ENCODE peak calls at places on chromosomes 3 and 15, in eight cellular contexts. One of them, this sample, is unnamed.

GRCh38 chr3:3778216-3778615 is 21.0 kb upstream of the LRRN1 start:
- DNase-seq in DMS53: no peak
- DNase-seq in DMS153: no peak
- DNase-seq in fibroblast of the conjunctiva: no peak
- DNase-seq in NAMALWA: no peak
- DNase-seq in GM12891: no peak
- DNase-seq in activated naive CD4-positive, alpha-beta T cell: no peak
- DNase-seq in thoracic aorta: no peak
- DNase-seq in this sample: no peak

GRCh38 chr3:182294696-182295095 is 498.6 kb upstream of the ATP11B start:
- DNase-seq in DMS153: no peak
- DNase-seq in NAMALWA: no peak
- DNase-seq in GM12891: no peak
- DNase-seq in DMS53: no peak
- DNase-seq in fibroblast of the conjunctiva: no peak
- DNase-seq in activated naive CD4-positive, alpha-beta T cell: no peak
- DNase-seq in thoracic aorta: no peak
- DNase-seq in this sample: no peak

GRCh38 chr3:160931474-160931873 is 173.7 kb downstream of the B3GALNT1 start:
- DNase-seq in DMS53: no peak
- DNase-seq in thoracic aorta: no peak
- DNase-seq in fibroblast of the conjunctiva: peak; percentile 55
- DNase-seq in DMS153: no peak
- DNase-seq in GM12891: no peak
- DNase-seq in activated naive CD4-positive, alpha-beta T cell: no peak
- DNase-seq in NAMALWA: no peak
- DNase-seq in this sample: no peak

GRCh38 chr3:186589115-186589514 is 18.6 kb downstream of the DNAJB11 start:
- DNase-seq in GM12891: no peak
- DNase-seq in DMS53: peak; percentile 59
- DNase-seq in NAMALWA: peak; percentile 49
- DNase-seq in thoracic aorta: no peak
- DNase-seq in activated naive CD4-positive, alpha-beta T cell: no peak
- DNase-seq in fibroblast of the conjunctiva: no peak
- DNase-seq in DMS153: no peak
- DNase-seq in this sample: no peak

GRCh38 chr3:16132926-16133325 is 41.6 kb upstream of the GALNT15 start:
- DNase-seq in DMS153: no peak
- DNase-seq in NAMALWA: no peak
- DNase-seq in fibroblast of the conjunctiva: peak; percentile 79
- DNase-seq in thoracic aorta: no peak
- DNase-seq in activated naive CD4-positive, alpha-beta T cell: no peak
- DNase-seq in DMS53: no peak
- DNase-seq in GM12891: no peak
- DNase-seq in this sample: peak; percentile 91

GRCh38 chr3:185469542-185469941 is 29.3 kb downstream of the TMEM41A start:
- DNase-seq in GM12891: no peak
- DNase-seq in thoracic aorta: no peak
- DNase-seq in DMS153: no peak
- DNase-seq in activated naive CD4-positive, alpha-beta T cell: no peak
- DNase-seq in fibroblast of the conjunctiva: no peak
- DNase-seq in DMS53: no peak
- DNase-seq in NAMALWA: no peak
- DNase-seq in this sample: no peak

GRCh38 chr3:133388696-133389095 is 11.2 kb upstream of the BFSP2 start:
- DNase-seq in activated naive CD4-positive, alpha-beta T cell: no peak
- DNase-seq in DMS53: no peak
- DNase-seq in DMS153: no peak
- DNase-seq in fibroblast of the conjunctiva: no peak
- DNase-seq in thoracic aorta: no peak
- DNase-seq in GM12891: no peak
- DNase-seq in NAMALWA: no peak
- DNase-seq in this sample: no peak

GRCh38 chr3:174023445-174023844 is 625.9 kb downstream of the NLGN1 start:
- DNase-seq in activated naive CD4-positive, alpha-beta T cell: no peak
- DNase-seq in DMS153: peak; percentile 5
- DNase-seq in fibroblast of the conjunctiva: no peak
- DNase-seq in NAMALWA: no peak
- DNase-seq in GM12891: no peak
- DNase-seq in DMS53: no peak
- DNase-seq in thoracic aorta: no peak
- DNase-seq in this sample: peak; percentile 6

GRCh38 chr3:49131040-49131439 is 1.8 kb downstream of the LAMB2 start:
- DNase-seq in fibroblast of the conjunctiva: no peak
- DNase-seq in activated naive CD4-positive, alpha-beta T cell: no peak
- DNase-seq in thoracic aorta: no peak
- DNase-seq in NAMALWA: no peak
- DNase-seq in GM12891: no peak
- DNase-seq in DMS53: no peak
- DNase-seq in DMS153: no peak
- DNase-seq in this sample: no peak

GRCh38 chr15:74132681-74133070 is 2.3 kb downstream of the ISLR2 start:
- DNase-seq in GM12891: no peak
- DNase-seq in NAMALWA: no peak
- DNase-seq in fibroblast of the conjunctiva: no peak
- DNase-seq in DMS53: peak; percentile 46
- DNase-seq in DMS153: no peak
- DNase-seq in thoracic aorta: no peak
- DNase-seq in activated naive CD4-positive, alpha-beta T cell: no peak
- DNase-seq in this sample: no peak

GRCh38 chr3:162610261-162610660 is 1113.7 kb downstream of the OTOL1 start:
- DNase-seq in activated naive CD4-positive, alpha-beta T cell: no peak
- DNase-seq in thoracic aorta: no peak
- DNase-seq in DMS53: no peak
- DNase-seq in NAMALWA: no peak
- DNase-seq in GM12891: no peak
- DNase-seq in fibroblast of the conjunctiva: no peak
- DNase-seq in DMS153: no peak
- DNase-seq in this sample: no peak

GRCh38 chr3:156207802-156208685 is 87.7 kb downstream of the KCNAB1 start:
- DNase-seq in thoracic aorta: no peak
- DNase-seq in DMS53: no peak
- DNase-seq in NAMALWA: no peak
- DNase-seq in DMS153: no peak
- DNase-seq in activated naive CD4-positive, alpha-beta T cell: no peak
- DNase-seq in fibroblast of the conjunctiva: no peak
- DNase-seq in GM12891: no peak
- DNase-seq in this sample: peak; percentile 82

GRCh38 chr3:40043444-40043755 is 234.0 kb downstream of the MYRIP start:
- DNase-seq in DMS53: no peak
- DNase-seq in NAMALWA: no peak
- DNase-seq in thoracic aorta: no peak
- DNase-seq in DMS153: no peak
- DNase-seq in activated naive CD4-positive, alpha-beta T cell: no peak
- DNase-seq in fibroblast of the conjunctiva: peak; percentile 76
- DNase-seq in GM12891: no peak
- DNase-seq in this sample: no peak

GRCh38 chr3:160379628-160380214 is 19.3 kb downstream of the IFT80 start:
- DNase-seq in fibroblast of the conjunctiva: no peak
- DNase-seq in thoracic aorta: no peak
- DNase-seq in GM12891: no peak
- DNase-seq in NAMALWA: no peak
- DNase-seq in DMS153: no peak
- DNase-seq in activated naive CD4-positive, alpha-beta T cell: no peak
- DNase-seq in DMS53: no peak
- DNase-seq in this sample: no peak

GRCh38 chr3:9779721-9780450 is 10.1 kb upstream of the CAMK1 start:
- DNase-seq in GM12891: no peak
- DNase-seq in thoracic aorta: no peak
- DNase-seq in activated naive CD4-positive, alpha-beta T cell: no peak
- DNase-seq in DMS53: no peak
- DNase-seq in fibroblast of the conjunctiva: no peak
- DNase-seq in DMS153: no peak
- DNase-seq in NAMALWA: peak; percentile 54
- DNase-seq in this sample: no peak

GRCh38 chr3:106025151-106025722 is 156.4 kb upstream of the CBLB start:
- DNase-seq in DMS53: peak; percentile 54
- DNase-seq in GM12891: no peak
- DNase-seq in DMS153: peak; percentile 86
- DNase-seq in NAMALWA: no peak
- DNase-seq in fibroblast of the conjunctiva: no peak
- DNase-seq in thoracic aorta: no peak
- DNase-seq in activated naive CD4-positive, alpha-beta T cell: no peak
- DNase-seq in this sample: no peak

GRCh38 chr3:8931342-8931741 is 31.9 kb downstream of the RAD18 start:
- DNase-seq in GM12891: no peak
- DNase-seq in fibroblast of the conjunctiva: no peak
- DNase-seq in NAMALWA: peak; percentile 5
- DNase-seq in DMS53: no peak
- DNase-seq in activated naive CD4-positive, alpha-beta T cell: no peak
- DNase-seq in DMS153: no peak
- DNase-seq in thoracic aorta: no peak
- DNase-seq in this sample: no peak

GRCh38 chr15:49693491-49693890 is 72.6 kb downstream of the DTWD1 start:
- DNase-seq in DMS153: no peak
- DNase-seq in NAMALWA: no peak
- DNase-seq in DMS53: no peak
- DNase-seq in thoracic aorta: no peak
- DNase-seq in fibroblast of the conjunctiva: no peak
- DNase-seq in activated naive CD4-positive, alpha-beta T cell: no peak
- DNase-seq in GM12891: no peak
- DNase-seq in this sample: no peak

GRCh38 chr3:183895296-183895695 is 10.6 kb upstream of the PARL start:
- DNase-seq in DMS153: peak; percentile 14
- DNase-seq in activated naive CD4-positive, alpha-beta T cell: no peak
- DNase-seq in thoracic aorta: no peak
- DNase-seq in NAMALWA: peak; percentile 80
- DNase-seq in DMS53: peak; percentile 74
- DNase-seq in fibroblast of the conjunctiva: peak; percentile 45
- DNase-seq in GM12891: peak; percentile 70
- DNase-seq in this sample: peak; percentile 29

GRCh38 chr3:38755130-38755529 is 60.9 kb downstream of the SCN10A start:
- DNase-seq in NAMALWA: no peak
- DNase-seq in fibroblast of the conjunctiva: no peak
- DNase-seq in DMS153: no peak
- DNase-seq in DMS53: no peak
- DNase-seq in GM12891: no peak
- DNase-seq in activated naive CD4-positive, alpha-beta T cell: no peak
- DNase-seq in thoracic aorta: no peak
- DNase-seq in this sample: no peak

GRCh38 chr15:52462806-52463360 is 65.8 kb downstream of the MYO5A start:
- DNase-seq in thoracic aorta: no peak
- DNase-seq in fibroblast of the conjunctiva: no peak
- DNase-seq in NAMALWA: no peak
- DNase-seq in DMS53: no peak
- DNase-seq in GM12891: no peak
- DNase-seq in activated naive CD4-positive, alpha-beta T cell: no peak
- DNase-seq in DMS153: no peak
- DNase-seq in this sample: no peak

GRCh38 chr15:99955532-99955931 is 222.3 kb upstream of the LYSMD4 start:
- DNase-seq in fibroblast of the conjunctiva: no peak
- DNase-seq in thoracic aorta: no peak
- DNase-seq in DMS53: no peak
- DNase-seq in NAMALWA: no peak
- DNase-seq in activated naive CD4-positive, alpha-beta T cell: no peak
- DNase-seq in DMS153: no peak
- DNase-seq in GM12891: no peak
- DNase-seq in this sample: no peak

GRCh38 chr3:69710153-69710977 is 28.9 kb upstream of the MITF start:
- DNase-seq in DMS53: no peak
- DNase-seq in DMS153: no peak
- DNase-seq in thoracic aorta: no peak
- DNase-seq in NAMALWA: no peak
- DNase-seq in GM12891: no peak
- DNase-seq in activated naive CD4-positive, alpha-beta T cell: no peak
- DNase-seq in fibroblast of the conjunctiva: no peak
- DNase-seq in this sample: peak; percentile 33

GRCh38 chr3:135143474-135143873 is 348.4 kb downstream of the EPHB1 start:
- DNase-seq in fibroblast of the conjunctiva: no peak
- DNase-seq in thoracic aorta: no peak
- DNase-seq in activated naive CD4-positive, alpha-beta T cell: no peak
- DNase-seq in DMS153: no peak
- DNase-seq in NAMALWA: no peak
- DNase-seq in GM12891: no peak
- DNase-seq in DMS53: peak; percentile 42
- DNase-seq in this sample: no peak

GRCh38 chr15:45253330-45253729 is 1.3 kb downstream of the SLC28A2 start:
- DNase-seq in fibroblast of the conjunctiva: no peak
- DNase-seq in activated naive CD4-positive, alpha-beta T cell: no peak
- DNase-seq in GM12891: no peak
- DNase-seq in NAMALWA: peak; percentile 39
- DNase-seq in DMS53: peak; percentile 4
- DNase-seq in DMS153: no peak
- DNase-seq in thoracic aorta: no peak
- DNase-seq in this sample: no peak

GRCh38 chr3:159762981-159763465 is 225.6 kb upstream of the IL12A start:
- DNase-seq in activated naive CD4-positive, alpha-beta T cell: no peak
- DNase-seq in GM12891: peak; percentile 17
- DNase-seq in DMS153: peak; percentile 51
- DNase-seq in fibroblast of the conjunctiva: no peak
- DNase-seq in DMS53: peak; percentile 72
- DNase-seq in NAMALWA: no peak
- DNase-seq in thoracic aorta: peak; percentile 59
- DNase-seq in this sample: peak; percentile 66

GRCh38 chr3:114380233-114380645 is 86.4 kb downstream of the TIGIT start:
- DNase-seq in fibroblast of the conjunctiva: peak; percentile 67
- DNase-seq in DMS53: no peak
- DNase-seq in DMS153: no peak
- DNase-seq in activated naive CD4-positive, alpha-beta T cell: no peak
- DNase-seq in NAMALWA: no peak
- DNase-seq in thoracic aorta: no peak
- DNase-seq in GM12891: no peak
- DNase-seq in this sample: peak; percentile 75

GRCh38 chr15:57727031-57727430 is 20.5 kb downstream of the POLR2M start:
- DNase-seq in GM12891: no peak
- DNase-seq in DMS53: no peak
- DNase-seq in thoracic aorta: no peak
- DNase-seq in fibroblast of the conjunctiva: no peak
- DNase-seq in DMS153: no peak
- DNase-seq in NAMALWA: no peak
- DNase-seq in activated naive CD4-positive, alpha-beta T cell: no peak
- DNase-seq in this sample: no peak

GRCh38 chr15:68330911-68331310 is 53.4 kb downstream of the FEM1B start:
- DNase-seq in thoracic aorta: no peak
- DNase-seq in activated naive CD4-positive, alpha-beta T cell: no peak
- DNase-seq in GM12891: no peak
- DNase-seq in fibroblast of the conjunctiva: no peak
- DNase-seq in DMS53: no peak
- DNase-seq in NAMALWA: no peak
- DNase-seq in DMS153: no peak
- DNase-seq in this sample: no peak

GRCh38 chr3:124381565-124382333 is 348.5 kb upstream of the UMPS start:
- DNase-seq in fibroblast of the conjunctiva: no peak
- DNase-seq in NAMALWA: no peak
- DNase-seq in activated naive CD4-positive, alpha-beta T cell: no peak
- DNase-seq in thoracic aorta: no peak
- DNase-seq in DMS153: no peak
- DNase-seq in GM12891: no peak
- DNase-seq in DMS53: peak; percentile 31
- DNase-seq in this sample: no peak

GRCh38 chr15:25705430-25706115 is 157.6 kb downstream of the ATP10A start:
- DNase-seq in GM12891: no peak
- DNase-seq in thoracic aorta: no peak
- DNase-seq in DMS153: no peak
- DNase-seq in NAMALWA: no peak
- DNase-seq in activated naive CD4-positive, alpha-beta T cell: no peak
- DNase-seq in fibroblast of the conjunctiva: no peak
- DNase-seq in DMS53: no peak
- DNase-seq in this sample: no peak

GRCh38 chr3:38583688-38584087 is 65.8 kb downstream of the SCN5A start:
- DNase-seq in DMS153: no peak
- DNase-seq in activated naive CD4-positive, alpha-beta T cell: no peak
- DNase-seq in NAMALWA: no peak
- DNase-seq in thoracic aorta: no peak
- DNase-seq in fibroblast of the conjunctiva: no peak
- DNase-seq in GM12891: no peak
- DNase-seq in DMS53: no peak
- DNase-seq in this sample: no peak

GRCh38 chr3:194537732-194538247 is 51.0 kb upstream of the ATP13A3 start:
- DNase-seq in DMS53: peak; percentile 45
- DNase-seq in NAMALWA: no peak
- DNase-seq in thoracic aorta: no peak
- DNase-seq in fibroblast of the conjunctiva: no peak
- DNase-seq in DMS153: peak; percentile 78
- DNase-seq in activated naive CD4-positive, alpha-beta T cell: no peak
- DNase-seq in GM12891: no peak
- DNase-seq in this sample: peak; percentile 47

GRCh38 chr15:70098461-70099166 is 897 bp upstream of the TLE3 start:
- DNase-seq in DMS153: no peak
- DNase-seq in activated naive CD4-positive, alpha-beta T cell: peak; percentile 31
- DNase-seq in thoracic aorta: no peak
- DNase-seq in NAMALWA: peak; percentile 55
- DNase-seq in DMS53: peak; percentile 78
- DNase-seq in GM12891: no peak
- DNase-seq in fibroblast of the conjunctiva: no peak
- DNase-seq in this sample: no peak

This sample was measured in GM04504.